ENCODE peak calls at places on chromosome 22, in five cellular contexts. One of them, this sample, is unnamed.

GRCh38 chr22:36395922-36396321 is 8.2 kb upstream of the MYH9 start:
- DNase-seq in nucleus accumbens: no peak
- DNase-seq in AG10803: peak; percentile 35
- DNase-seq in Calu3: no peak
- DNase-seq in activated naive CD8-positive, alpha-beta T cell treated with anti-CD3 and anti-CD28 coated beads, Interleukin-2, amount 50 U/mL, for 24 hours: no peak
- DNase-seq in this sample: no peak

GRCh38 chr22:30274061-30274812 is 7.6 kb upstream of the OSM start:
- DNase-seq in nucleus accumbens: no peak
- DNase-seq in Calu3: no peak
- DNase-seq in AG10803: no peak
- DNase-seq in activated naive CD8-positive, alpha-beta T cell treated with anti-CD3 and anti-CD28 coated beads, Interleukin-2, amount 50 U/mL, for 24 hours: no peak
- DNase-seq in this sample: no peak

GRCh38 chr22:41106122-41106968 is 14.0 kb downstream of the EP300 start:
- DNase-seq in Calu3: no peak
- DNase-seq in activated naive CD8-positive, alpha-beta T cell treated with anti-CD3 and anti-CD28 coated beads, Interleukin-2, amount 50 U/mL, for 24 hours: no peak
- DNase-seq in AG10803: peak; percentile 38
- DNase-seq in nucleus accumbens: no peak
- DNase-seq in this sample: no peak

GRCh38 chr22:45452565-45453449 is 39.3 kb downstream of the RIBC2 start:
- DNase-seq in Calu3: no peak
- DNase-seq in nucleus accumbens: no peak
- DNase-seq in activated naive CD8-positive, alpha-beta T cell treated with anti-CD3 and anti-CD28 coated beads, Interleukin-2, amount 50 U/mL, for 24 hours: no peak
- DNase-seq in AG10803: peak; percentile 87
- DNase-seq in this sample: no peak

GRCh38 chr22:39135092-39135896 is 17.2 kb downstream of the CBX7 start:
- DNase-seq in nucleus accumbens: no peak
- DNase-seq in activated naive CD8-positive, alpha-beta T cell treated with anti-CD3 and anti-CD28 coated beads, Interleukin-2, amount 50 U/mL, for 24 hours: peak; percentile 66
- DNase-seq in Calu3: peak; percentile 78
- DNase-seq in AG10803: peak; percentile 23
- DNase-seq in this sample: no peak

GRCh38 chr22:19815093-19815822 is 39.4 kb downstream of the GNB1L start:
- DNase-seq in activated naive CD8-positive, alpha-beta T cell treated with anti-CD3 and anti-CD28 coated beads, Interleukin-2, amount 50 U/mL, for 24 hours: no peak
- DNase-seq in AG10803: no peak
- DNase-seq in nucleus accumbens: no peak
- DNase-seq in Calu3: no peak
- DNase-seq in this sample: no peak

GRCh38 chr22:28967969-28968368 is 84.6 kb downstream of the ZNRF3 start:
- DNase-seq in AG10803: no peak
- DNase-seq in nucleus accumbens: no peak
- DNase-seq in activated naive CD8-positive, alpha-beta T cell treated with anti-CD3 and anti-CD28 coated beads, Interleukin-2, amount 50 U/mL, for 24 hours: no peak
- DNase-seq in Calu3: no peak
- DNase-seq in this sample: no peak

GRCh38 chr22:17695986-17696385 is 57.4 kb downstream of the BCL2L13 start:
- DNase-seq in activated naive CD8-positive, alpha-beta T cell treated with anti-CD3 and anti-CD28 coated beads, Interleukin-2, amount 50 U/mL, for 24 hours: no peak
- DNase-seq in nucleus accumbens: no peak
- DNase-seq in Calu3: no peak
- DNase-seq in AG10803: no peak
- DNase-seq in this sample: no peak

GRCh38 chr22:23180301-23180892 is at the start of gene BCR:
- DNase-seq in AG10803: peak; percentile 57
- DNase-seq in nucleus accumbens: peak; percentile 48
- DNase-seq in activated naive CD8-positive, alpha-beta T cell treated with anti-CD3 and anti-CD28 coated beads, Interleukin-2, amount 50 U/mL, for 24 hours: peak; percentile 68
- DNase-seq in Calu3: peak; percentile 78
- DNase-seq in this sample: peak; percentile 52

GRCh38 chr22:30481711-30482110 is 9.9 kb upstream of the SEC14L3 start:
- DNase-seq in nucleus accumbens: no peak
- DNase-seq in Calu3: no peak
- DNase-seq in activated naive CD8-positive, alpha-beta T cell treated with anti-CD3 and anti-CD28 coated beads, Interleukin-2, amount 50 U/mL, for 24 hours: no peak
- DNase-seq in AG10803: peak; percentile 31
- DNase-seq in this sample: no peak

GRCh38 chr22:38698407-38699094 is 2.2 kb downstream of the JOSD1 start:
- DNase-seq in AG10803: no peak
- DNase-seq in nucleus accumbens: no peak
- DNase-seq in Calu3: no peak
- DNase-seq in activated naive CD8-positive, alpha-beta T cell treated with anti-CD3 and anti-CD28 coated beads, Interleukin-2, amount 50 U/mL, for 24 hours: no peak
- DNase-seq in this sample: no peak

GRCh38 chr22:26586556-26587325 is 3.2 kb downstream of the TPST2 start:
- DNase-seq in AG10803: no peak
- DNase-seq in activated naive CD8-positive, alpha-beta T cell treated with anti-CD3 and anti-CD28 coated beads, Interleukin-2, amount 50 U/mL, for 24 hours: no peak
- DNase-seq in nucleus accumbens: no peak
- DNase-seq in Calu3: no peak
- DNase-seq in this sample: no peak

GRCh38 chr22:50544746-50545253 is 899 bp upstream of the KLHDC7B start:
- DNase-seq in nucleus accumbens: no peak
- DNase-seq in activated naive CD8-positive, alpha-beta T cell treated with anti-CD3 and anti-CD28 coated beads, Interleukin-2, amount 50 U/mL, for 24 hours: no peak
- DNase-seq in Calu3: peak; percentile 55
- DNase-seq in AG10803: no peak
- DNase-seq in this sample: no peak

GRCh38 chr22:31550871-31551370 is 54.6 kb downstream of the SFI1 start:
- DNase-seq in Calu3: no peak
- DNase-seq in AG10803: no peak
- DNase-seq in nucleus accumbens: no peak
- DNase-seq in activated naive CD8-positive, alpha-beta T cell treated with anti-CD3 and anti-CD28 coated beads, Interleukin-2, amount 50 U/mL, for 24 hours: no peak
- DNase-seq in this sample: no peak

GRCh38 chr22:22553735-22554134 is 5.3 kb downstream of the PRAME start:
- DNase-seq in AG10803: no peak
- DNase-seq in activated naive CD8-positive, alpha-beta T cell treated with anti-CD3 and anti-CD28 coated beads, Interleukin-2, amount 50 U/mL, for 24 hours: no peak
- DNase-seq in Calu3: no peak
- DNase-seq in nucleus accumbens: no peak
- DNase-seq in this sample: no peak

GRCh38 chr22:48705159-48705916 is 1122.3 kb downstream of the BRD1 start:
- DNase-seq in activated naive CD8-positive, alpha-beta T cell treated with anti-CD3 and anti-CD28 coated beads, Interleukin-2, amount 50 U/mL, for 24 hours: no peak
- DNase-seq in nucleus accumbens: no peak
- DNase-seq in Calu3: no peak
- DNase-seq in AG10803: no peak
- DNase-seq in this sample: no peak

GRCh38 chr22:26553056-26553752 is 36.7 kb downstream of the TPST2 start:
- DNase-seq in Calu3: no peak
- DNase-seq in nucleus accumbens: no peak
- DNase-seq in AG10803: peak; percentile 92
- DNase-seq in activated naive CD8-positive, alpha-beta T cell treated with anti-CD3 and anti-CD28 coated beads, Interleukin-2, amount 50 U/mL, for 24 hours: no peak
- DNase-seq in this sample: no peak

GRCh38 chr22:24443668-24444067 is 16.3 kb downstream of the ADORA2A start:
- DNase-seq in activated naive CD8-positive, alpha-beta T cell treated with anti-CD3 and anti-CD28 coated beads, Interleukin-2, amount 50 U/mL, for 24 hours: no peak
- DNase-seq in AG10803: no peak
- DNase-seq in Calu3: no peak
- DNase-seq in nucleus accumbens: no peak
- DNase-seq in this sample: no peak

GRCh38 chr22:19878461-19879247 is 24.0 kb upstream of the GNB1L start:
- DNase-seq in activated naive CD8-positive, alpha-beta T cell treated with anti-CD3 and anti-CD28 coated beads, Interleukin-2, amount 50 U/mL, for 24 hours: no peak
- DNase-seq in AG10803: peak; percentile 61
- DNase-seq in Calu3: no peak
- DNase-seq in nucleus accumbens: no peak
- DNase-seq in this sample: no peak

GRCh38 chr22:38272373-38273134 is at the start of gene TMEM184B:
- DNase-seq in AG10803: peak; percentile 64
- DNase-seq in Calu3: peak; percentile 87
- DNase-seq in activated naive CD8-positive, alpha-beta T cell treated with anti-CD3 and anti-CD28 coated beads, Interleukin-2, amount 50 U/mL, for 24 hours: peak; percentile 85
- DNase-seq in nucleus accumbens: peak; percentile 84
- DNase-seq in this sample: peak; percentile 64

This sample was measured in occipital lobe.